ENCODE peak calls at places on chromosomes 2 and 18, in six cellular contexts. One of them, this sample, is unnamed.

GRCh38 chr2:149686677-149687427 is 99.3 kb upstream of the MMADHC start:
- DNase-seq in endothelial cell of umbilical vein: no peak
- DNase-seq in A549: no peak
- DNase-seq in HepG2: no peak
- DNase-seq in K562: no peak
- DNase-seq in GM12878: no peak
- DNase-seq in this sample: no peak

GRCh38 chr2:58063641-58064040 is 17.0 kb downstream of the VRK2 start:
- DNase-seq in endothelial cell of umbilical vein: peak
- DNase-seq in A549: no peak
- DNase-seq in HepG2: no peak
- DNase-seq in K562: no peak
- DNase-seq in GM12878: no peak
- DNase-seq in this sample: no peak

GRCh38 chr2:20431772-20432171 is 15.1 kb upstream of the RHOB start:
- DNase-seq in endothelial cell of umbilical vein: no peak
- DNase-seq in A549: no peak
- DNase-seq in HepG2: peak
- DNase-seq in K562: no peak
- DNase-seq in GM12878: no peak
- DNase-seq in this sample: no peak

GRCh38 chr18:809985-810642 is 1.9 kb downstream of the YES1 start:
- DNase-seq in endothelial cell of umbilical vein: no peak
- DNase-seq in A549: no peak
- DNase-seq in HepG2: no peak
- DNase-seq in K562: no peak
- DNase-seq in GM12878: peak
- DNase-seq in this sample: no peak

GRCh38 chr18:61201516-61201915 is 131.7 kb upstream of the CDH20 start:
- DNase-seq in endothelial cell of umbilical vein: no peak
- DNase-seq in A549: no peak
- DNase-seq in HepG2: no peak
- DNase-seq in K562: no peak
- DNase-seq in GM12878: no peak
- DNase-seq in this sample: no peak

GRCh38 chr2:170822885-170823799 is 6.5 kb downstream of the GAD1 start:
- DNase-seq in endothelial cell of umbilical vein: no peak
- DNase-seq in A549: no peak
- DNase-seq in HepG2: no peak
- DNase-seq in K562: peak
- DNase-seq in GM12878: no peak
- DNase-seq in this sample: peak

GRCh38 chr2:210477496-210477895 is 937 bp upstream of the LANCL1 start:
- DNase-seq in endothelial cell of umbilical vein: no peak
- DNase-seq in A549: peak
- DNase-seq in HepG2: peak
- DNase-seq in K562: peak
- DNase-seq in GM12878: no peak
- DNase-seq in this sample: peak

GRCh38 chr2:55487686-55488085 is 31.8 kb upstream of the CFAP36 start:
- DNase-seq in endothelial cell of umbilical vein: no peak
- DNase-seq in A549: no peak
- DNase-seq in HepG2: no peak
- DNase-seq in K562: no peak
- DNase-seq in GM12878: no peak
- DNase-seq in this sample: no peak

GRCh38 chr2:236928353-236929153 is 157.1 kb upstream of the COPS8 start:
- DNase-seq in endothelial cell of umbilical vein: peak
- DNase-seq in A549: no peak
- DNase-seq in HepG2: no peak
- DNase-seq in K562: no peak
- DNase-seq in GM12878: no peak
- DNase-seq in this sample: no peak

GRCh38 chr2:101148777-101149176 is 2.4 kb downstream of the TBC1D8 start:
- DNase-seq in endothelial cell of umbilical vein: no peak
- DNase-seq in A549: no peak
- DNase-seq in HepG2: no peak
- DNase-seq in K562: no peak
- DNase-seq in GM12878: no peak
- DNase-seq in this sample: no peak

GRCh38 chr2:17422066-17422465 is 96.2 kb downstream of the RAD51AP2 start:
- DNase-seq in endothelial cell of umbilical vein: no peak
- DNase-seq in A549: no peak
- DNase-seq in HepG2: no peak
- DNase-seq in K562: no peak
- DNase-seq in GM12878: no peak
- DNase-seq in this sample: no peak

GRCh38 chr2:130372833-130373807 is 17.3 kb downstream of the PTPN18 start:
- DNase-seq in endothelial cell of umbilical vein: no peak
- DNase-seq in A549: no peak
- DNase-seq in HepG2: no peak
- DNase-seq in K562: no peak
- DNase-seq in GM12878: no peak
- DNase-seq in this sample: no peak

GRCh38 chr2:98015681-98016080 is 19.9 kb upstream of the TMEM131 start:
- DNase-seq in endothelial cell of umbilical vein: no peak
- DNase-seq in A549: no peak
- DNase-seq in HepG2: no peak
- DNase-seq in K562: no peak
- DNase-seq in GM12878: no peak
- DNase-seq in this sample: no peak

GRCh38 chr2:221400411-221400810 is 171.7 kb downstream of the EPHA4 start:
- DNase-seq in endothelial cell of umbilical vein: no peak
- DNase-seq in A549: no peak
- DNase-seq in HepG2: no peak
- DNase-seq in K562: no peak
- DNase-seq in GM12878: no peak
- DNase-seq in this sample: no peak

GRCh38 chr18:58148954-58149471 is 105.0 kb downstream of the NEDD4L start:
- DNase-seq in endothelial cell of umbilical vein: no peak
- DNase-seq in A549: no peak
- DNase-seq in HepG2: no peak
- DNase-seq in K562: no peak
- DNase-seq in GM12878: peak
- DNase-seq in this sample: no peak

GRCh38 chr18:75139226-75139911 is 69.6 kb downstream of the PTGR3 start:
- DNase-seq in endothelial cell of umbilical vein: no peak
- DNase-seq in A549: no peak
- DNase-seq in HepG2: no peak
- DNase-seq in K562: no peak
- DNase-seq in GM12878: no peak
- DNase-seq in this sample: no peak

GRCh38 chr18:26228562-26229260 is 2.5 kb downstream of the TAF4B start:
- DNase-seq in endothelial cell of umbilical vein: no peak
- DNase-seq in A549: no peak
- DNase-seq in HepG2: no peak
- DNase-seq in K562: no peak
- DNase-seq in GM12878: no peak
- DNase-seq in this sample: no peak

GRCh38 chr18:41395695-41396094 is 559.3 kb upstream of the PIK3C3 start:
- DNase-seq in endothelial cell of umbilical vein: no peak
- DNase-seq in A549: no peak
- DNase-seq in HepG2: no peak
- DNase-seq in K562: no peak
- DNase-seq in GM12878: no peak
- DNase-seq in this sample: no peak

GRCh38 chr2:44918095-44918775 is 23.3 kb upstream of the SIX3 start:
- DNase-seq in endothelial cell of umbilical vein: no peak
- DNase-seq in A549: no peak
- DNase-seq in HepG2: no peak
- DNase-seq in K562: no peak
- DNase-seq in GM12878: peak
- DNase-seq in this sample: peak

GRCh38 chr2:149566652-149567051 is 20.9 kb downstream of the MMADHC start:
- DNase-seq in endothelial cell of umbilical vein: no peak
- DNase-seq in A549: no peak
- DNase-seq in HepG2: no peak
- DNase-seq in K562: no peak
- DNase-seq in GM12878: no peak
- DNase-seq in this sample: no peak

GRCh38 chr2:122433123-122433754 is 677.8 kb downstream of the TSN start:
- DNase-seq in endothelial cell of umbilical vein: no peak
- DNase-seq in A549: no peak
- DNase-seq in HepG2: peak
- DNase-seq in K562: no peak
- DNase-seq in GM12878: peak
- DNase-seq in this sample: no peak

GRCh38 chr2:152564754-152565551 is 152.3 kb downstream of the PRPF40A start:
- DNase-seq in endothelial cell of umbilical vein: no peak
- DNase-seq in A549: no peak
- DNase-seq in HepG2: no peak
- DNase-seq in K562: no peak
- DNase-seq in GM12878: peak
- DNase-seq in this sample: no peak

GRCh38 chr2:223811757-223812156 is 25.6 kb downstream of the AP1S3 start:
- DNase-seq in endothelial cell of umbilical vein: no peak
- DNase-seq in A549: no peak
- DNase-seq in HepG2: no peak
- DNase-seq in K562: no peak
- DNase-seq in GM12878: no peak
- DNase-seq in this sample: no peak

GRCh38 chr2:182666674-182667320 is 49.3 kb upstream of the DNAJC10 start:
- DNase-seq in endothelial cell of umbilical vein: peak
- DNase-seq in A549: peak
- DNase-seq in HepG2: peak
- DNase-seq in K562: peak
- DNase-seq in GM12878: no peak
- DNase-seq in this sample: peak
- TF ChIP-seq MAX in endothelial cell of umbilical vein: no peak
- TF ChIP-seq MAX in A549: no peak
- TF ChIP-seq MAX in HepG2: no peak
- TF ChIP-seq MAX in K562: no peak
- TF ChIP-seq MAX in GM12878: no peak
- TF ChIP-seq MAX in this sample: no peak

DNA sequence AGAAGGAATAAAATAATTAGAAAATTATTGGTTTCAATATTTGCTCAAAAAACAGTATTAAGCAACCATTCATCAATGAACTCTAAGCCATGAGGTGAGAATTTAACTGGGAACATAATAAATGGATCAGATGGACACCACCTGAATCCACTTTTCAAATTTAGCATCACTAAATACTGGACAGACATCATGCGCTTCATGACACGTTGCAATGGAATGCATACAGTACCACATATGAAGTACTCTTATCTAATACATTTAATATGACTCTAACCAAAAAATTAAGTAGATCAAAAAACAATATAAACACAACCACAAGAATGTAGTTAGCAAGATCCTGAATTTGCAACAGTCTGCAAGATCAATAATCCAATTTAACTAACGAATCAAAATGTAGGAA is 76.6 kb downstream of the COBLL1 start:
- DNase-seq in endothelial cell of umbilical vein: no peak
- DNase-seq in A549: no peak
- DNase-seq in HepG2: no peak
- DNase-seq in K562: no peak
- DNase-seq in GM12878: no peak
- DNase-seq in this sample: no peak
- TF ChIP-seq MYC in endothelial cell of umbilical vein: no peak
- TF ChIP-seq MYC in A549: no peak
- TF ChIP-seq MYC in HepG2: no peak
- TF ChIP-seq MYC in K562: no peak
- TF ChIP-seq MYC in GM12878: no peak
- TF ChIP-seq MYC in this sample: no peak

DNA sequence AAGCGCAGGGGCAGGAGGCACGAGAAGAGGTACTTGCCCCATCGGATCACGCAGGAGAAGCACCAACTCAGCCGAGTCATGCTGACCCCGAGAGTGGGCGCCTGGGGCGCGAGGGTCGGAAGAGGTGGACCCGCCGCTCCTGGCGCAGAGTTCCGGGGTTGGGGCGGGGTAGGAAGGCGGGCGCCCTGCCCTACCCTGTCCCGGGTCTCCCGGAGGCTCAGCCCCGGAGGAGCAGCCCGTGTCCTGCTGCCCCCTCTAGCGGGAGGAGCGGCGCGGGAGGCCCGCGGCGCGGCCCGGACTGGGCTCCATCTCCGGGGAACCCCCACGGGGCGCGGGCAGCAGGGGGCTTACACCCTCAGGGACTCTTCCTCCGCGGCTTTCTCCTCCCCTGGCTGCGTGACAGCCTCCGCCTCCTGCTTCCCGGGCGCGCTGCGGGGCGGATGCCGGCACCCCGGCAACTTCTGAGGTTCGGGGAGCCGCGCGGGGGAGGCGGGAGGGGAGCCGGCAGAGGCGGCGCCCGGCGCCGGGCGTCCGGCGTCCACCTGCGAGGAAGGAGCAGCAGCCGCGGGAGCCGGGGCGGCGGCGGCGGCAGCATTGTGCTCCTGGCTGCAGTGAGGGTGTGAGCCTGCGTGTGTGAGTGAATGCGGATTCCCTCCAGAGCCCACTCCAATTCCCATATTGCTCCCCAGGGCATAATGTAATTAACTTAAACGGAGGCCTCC is 7.5 kb upstream of the TNS1 start:
- DNase-seq in endothelial cell of umbilical vein: peak
- DNase-seq in A549: peak
- DNase-seq in HepG2: no peak
- DNase-seq in K562: peak
- DNase-seq in GM12878: no peak
- DNase-seq in this sample: peak
- H3K4me3 ChIP-seq in endothelial cell of umbilical vein: peak
- H3K4me3 ChIP-seq in A549: peak
- H3K4me3 ChIP-seq in HepG2: peak
- H3K4me3 ChIP-seq in K562: no peak
- H3K4me3 ChIP-seq in GM12878: no peak
- H3K4me3 ChIP-seq in this sample: peak

GRCh38 chr2:173087793-173088493 is 12.3 kb downstream of the MAP3K20 start:
- DNase-seq in endothelial cell of umbilical vein: no peak
- DNase-seq in A549: no peak
- DNase-seq in HepG2: peak
- DNase-seq in K562: no peak
- DNase-seq in GM12878: no peak
- DNase-seq in this sample: no peak
- TF ChIP-seq MAX in endothelial cell of umbilical vein: no peak
- TF ChIP-seq MAX in A549: peak
- TF ChIP-seq MAX in HepG2: no peak
- TF ChIP-seq MAX in K562: no peak
- TF ChIP-seq MAX in GM12878: no peak
- TF ChIP-seq MAX in this sample: no peak

DNA sequence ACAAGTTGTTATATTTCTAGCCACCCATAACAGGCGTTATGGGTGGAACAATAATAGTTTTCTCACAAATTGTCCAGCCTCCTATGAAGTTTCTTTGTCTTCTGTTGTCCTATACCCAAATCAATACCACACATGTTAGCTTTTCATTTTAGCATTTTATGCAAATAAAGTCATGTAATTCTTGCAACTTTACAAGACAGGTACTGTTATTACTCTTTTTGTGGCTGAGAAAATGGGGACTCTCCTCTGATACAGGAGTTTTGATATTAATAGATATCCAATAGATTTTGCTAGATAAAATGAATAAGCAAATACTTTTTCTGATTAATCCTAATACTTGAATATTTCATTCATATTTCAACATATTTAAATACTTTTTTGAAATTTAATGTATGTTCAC is 151.0 kb downstream of the PMAIP1 start:
- DNase-seq in endothelial cell of umbilical vein: no peak
- DNase-seq in A549: no peak
- DNase-seq in HepG2: no peak
- DNase-seq in K562: no peak
- DNase-seq in GM12878: no peak
- DNase-seq in this sample: no peak
- TF ChIP-seq MYC in endothelial cell of umbilical vein: no peak
- TF ChIP-seq MYC in A549: no peak
- TF ChIP-seq MYC in HepG2: no peak
- TF ChIP-seq MYC in K562: no peak
- TF ChIP-seq MYC in GM12878: no peak
- TF ChIP-seq MYC in this sample: no peak

This sample was measured in NB4.